ENCODE peak calls at places on chromosomes 12 and 14, in six cellular contexts. G, W, B, C, N and D are unnamed samples.

GRCh38 chr12:92032965-92033364 is 112.7 kb downstream of the BTG1 start:
- DNase-seq in G (no peak), W (no peak), B (no peak), C (peak; percentile 39), N (no peak), D (no peak)

GRCh38 chr14:98912655-98913054 is 359.3 kb downstream of the BCL11B start:
- DNase-seq in G (no peak), W (no peak), B (no peak), C (no peak), N (no peak), D (no peak)

GRCh38 chr14:52333108-52333507 is 19.0 kb downstream of the PTGER2 start:
- DNase-seq in G (no peak), W (no peak), B (no peak), C (no peak), N (no peak), D (no peak)

GRCh38 chr12:20601668-20602280 is 93.4 kb upstream of the SLCO1C1 start:
- DNase-seq in G (peak; percentile 65), W (no peak), B (peak; percentile 76), C (peak; percentile 74), N (no peak), D (peak; percentile 60)

GRCh38 chr12:76533331-76533730 is 26.2 kb downstream of the OSBPL8 start:
- DNase-seq in G (no peak), W (no peak), B (no peak), C (no peak), N (no peak), D (no peak)

GRCh38 chr12:42288544-42288943 is 37.4 kb downstream of the ZCRB1 start:
- DNase-seq in G (no peak), W (no peak), B (no peak), C (no peak), N (no peak), D (no peak)

GRCh38 chr14:100693877-100694578 is 32.7 kb upstream of the DLK1 start:
- DNase-seq in G (no peak), W (no peak), B (no peak), C (no peak), N (no peak), D (no peak)

GRCh38 chr14:59507063-59507751 is 22.9 kb downstream of the JKAMP start:
- DNase-seq in G (peak; percentile 40), W (peak; percentile 76), B (peak; percentile 56), C (peak; percentile 66), N (peak; percentile 89), D (peak; percentile 49)

GRCh38 chr12:132511516-132512196 is 21.7 kb downstream of the FBRSL1 start:
- DNase-seq in G (no peak), W (no peak), B (no peak), C (no peak), N (no peak), D (no peak)

GRCh38 chr12:25501565-25501964 is 51.5 kb downstream of the LMNTD1 start:
- DNase-seq in G (no peak), W (no peak), B (no peak), C (no peak), N (no peak), D (peak; percentile 46)

GRCh38 chr14:104341532-104342434 is 203.4 kb downstream of the KIF26A start:
- DNase-seq in G (peak; percentile 11), W (no peak), B (no peak), C (peak; percentile 33), N (peak; percentile 83), D (no peak)

GRCh38 chr14:20830831-20831230 is 28.2 kb upstream of the RNASE1 start:
- DNase-seq in G (no peak), W (no peak), B (no peak), C (no peak), N (no peak), D (no peak)

GRCh38 chr12:52797529-52797894 is 1.6 kb upstream of the KRT3 start:
- DNase-seq in G (no peak), W (no peak), B (no peak), C (no peak), N (no peak), D (no peak)

GRCh38 chr14:84421611-84422010 is 1108.3 kb upstream of the FLRT2 start:
- DNase-seq in G (no peak), W (no peak), B (no peak), C (peak; percentile 8), N (no peak), D (no peak)

GRCh38 chr14:44873536-44873935 is 88.2 kb downstream of the KLHL28 start:
- DNase-seq in G (no peak), W (no peak), B (no peak), C (no peak), N (no peak), D (no peak)

GRCh38 chr12:38586652-38587219 is 270.2 kb downstream of the ALG10B start:
- DNase-seq in G (no peak), W (no peak), B (no peak), C (peak; percentile 58), N (no peak), D (no peak)

GRCh38 chr12:124993568-124994434 is at the start of gene BRI3BP:
- DNase-seq in G (peak; percentile 33), W (no peak), B (peak; percentile 13), C (peak; percentile 46), N (peak; percentile 81), D (peak; percentile 41)

GRCh38 chr12:131129839-131130238 is 176.1 kb downstream of the ADGRD1 start:
- DNase-seq in G (no peak), W (no peak), B (no peak), C (no peak), N (no peak), D (no peak)

GRCh38 chr14:101603096-101603495 is 41.8 kb downstream of the DIO3 start:
- DNase-seq in G (no peak), W (no peak), B (no peak), C (no peak), N (no peak), D (no peak)

GRCh38 chr12:117439531-117440001 is 78.1 kb upstream of the NOS1 start:
- DNase-seq in G (peak; percentile 4), W (no peak), B (no peak), C (no peak), N (no peak), D (no peak)

GRCh38 chr14:36455241-36455627 is 64.8 kb downstream of the NKX2-1 start:
- DNase-seq in G (no peak), W (no peak), B (no peak), C (no peak), N (no peak), D (no peak)

GRCh38 chr12:118371354-118372282 is 1.1 kb downstream of the TAOK3 start:
- DNase-seq in G (peak; percentile 26), W (no peak), B (no peak), C (no peak), N (peak; percentile 38), D (no peak)

GRCh38 chr14:62015945-62016344 is 253.7 kb downstream of the SNAPC1 start:
- DNase-seq in G (peak; percentile 68), W (no peak), B (peak; percentile 53), C (peak; percentile 2), N (no peak), D (peak; percentile 75)

GRCh38 chr12:55642275-55643068 is 5.8 kb downstream of the OR10P1 start:
- DNase-seq in G (no peak), W (no peak), B (no peak), C (no peak), N (no peak), D (no peak)

GRCh38 chr14:38042356-38042755 is 165.3 kb upstream of the SSTR1 start:
- DNase-seq in G (peak; percentile 79), W (no peak), B (peak; percentile 65), C (peak; percentile 36), N (no peak), D (peak; percentile 77)

GRCh38 chr12:109139791-109140190 is 23.4 kb downstream of the ACACB start:
- DNase-seq in G (no peak), W (peak; percentile 6), B (no peak), C (no peak), N (no peak), D (no peak)

GRCh38 chr14:85528080-85528881 is 1.7 kb upstream of the FLRT2 start:
- DNase-seq in G (peak; percentile 93), W (no peak), B (peak; percentile 93), C (peak; percentile 95), N (peak; percentile 19), D (peak; percentile 82)

GRCh38 chr14:100400115-100400514 is 77.0 kb downstream of the SLC25A47 start:
- DNase-seq in G (no peak), W (no peak), B (no peak), C (no peak), N (peak; percentile 68), D (no peak)

DNA sequence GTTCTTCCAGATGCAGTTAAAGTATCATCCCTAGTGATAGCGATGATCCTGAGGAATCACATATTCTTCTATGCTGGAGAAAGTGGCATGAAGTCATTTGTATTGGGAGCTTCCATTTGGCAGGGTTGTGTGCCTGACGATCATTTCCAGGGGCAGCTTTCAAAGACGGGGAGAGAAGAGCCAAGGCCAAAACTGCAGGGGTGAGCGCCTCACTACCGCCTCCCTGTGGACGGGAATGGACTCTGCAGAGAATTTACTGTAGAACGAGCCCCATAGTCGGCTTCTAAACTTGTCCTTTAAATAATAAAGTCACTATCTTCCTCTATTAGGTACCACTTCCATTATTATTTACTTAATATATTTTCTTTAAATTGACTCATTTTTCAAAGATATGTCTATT is 555.9 kb upstream of the TMEM132C start:
- DNase-seq in G (no peak), W (no peak), B (no peak), C (no peak), N (no peak), D (no peak)
- TF ChIP-seq CTCF in G (peak; percentile 48), W (no peak), B (peak; percentile 47), C (no peak), N (no peak), D (peak; percentile 40)

GRCh38 chr12:122031342-122032216 is 9.9 kb downstream of the BCL7A start:
- DNase-seq in G (no peak), W (no peak), B (no peak), C (peak; percentile 41), N (peak; percentile 61), D (peak; percentile 58)
- H3K4me3 ChIP-seq in G (no peak overlapping the region), W (no peak overlapping the region), B (no peak overlapping the region), C (no peak overlapping the region), N (no peak overlapping the region), D (no peak overlapping the region)

DNA sequence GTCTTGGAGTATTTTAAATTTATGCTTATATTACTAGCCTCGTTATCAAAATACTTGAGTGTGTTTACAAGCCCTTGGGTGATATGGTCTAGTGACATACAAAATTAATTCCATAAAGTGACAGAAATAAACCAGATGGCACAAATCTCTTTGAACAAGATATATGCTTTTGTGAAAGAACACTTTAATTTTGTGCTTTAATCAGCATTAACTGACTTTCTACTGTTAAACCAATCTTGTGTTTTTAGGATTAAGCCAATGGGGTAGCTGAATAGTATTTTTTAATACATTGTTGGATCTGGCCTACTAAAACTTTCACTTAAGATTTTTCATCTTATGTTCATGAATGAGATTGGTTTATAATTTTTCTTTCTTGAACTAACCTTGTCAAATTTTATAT is 30.4 kb upstream of the GCH1 start:
- DNase-seq in G (no peak), W (no peak), B (no peak), C (no peak), N (no peak), D (no peak)
- TF ChIP-seq CTCF in G (no peak), W (no peak), B (no peak), C (no peak), N (no peak), D (no peak)

DNA sequence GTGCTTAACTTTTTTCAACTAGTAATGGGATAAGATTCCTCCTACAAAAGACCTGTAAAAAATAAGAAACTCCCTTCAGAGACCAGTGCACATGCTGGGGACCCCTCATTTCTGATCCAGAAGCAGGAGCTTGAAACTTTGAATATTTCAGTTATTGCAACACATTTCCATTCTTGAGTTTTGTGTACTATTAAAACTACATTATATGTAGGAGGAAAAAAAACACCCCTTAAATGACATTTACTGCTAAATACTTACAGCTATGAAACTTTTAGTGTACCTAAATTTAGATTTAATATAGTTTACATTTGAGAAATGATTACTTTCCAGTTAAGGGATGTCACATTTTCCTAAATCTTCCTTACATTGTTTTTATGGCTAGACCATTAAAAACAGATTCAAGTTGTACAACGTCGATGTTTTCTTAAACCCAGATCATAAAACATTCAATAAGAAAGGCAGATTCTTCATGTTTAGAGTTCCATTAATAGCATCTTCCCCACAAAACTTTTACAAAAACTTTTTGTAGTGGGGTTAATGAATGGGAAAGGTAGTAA is 4.1 kb downstream of the LRIG3 start:
- DNase-seq in G (no peak), W (no peak), B (no peak), C (no peak), N (no peak), D (no peak)
- H3K4me3 ChIP-seq in G (peak overlapping the region; percentile 90), W (peak overlapping the region; percentile 91), B (peak overlapping the region; percentile 77), C (peak overlapping the region; percentile 61), N (peak overlapping the region; percentile 79), D (peak overlapping the region; percentile 94)